ENCODE peak calls at places on chromosomes 2 and 18, in seven cellular contexts. S is dorsolateral prefrontal cortex, A is heart left ventricle, D is GM10248, Y is psoas muscle, V is Calu3, B is GM13977. Z is an unnamed sample.

GRCh38 chr18:55286257-55286825 is 301.7 kb downstream of the TCF4 start:
- DNase-seq in S (no peak), A (no peak), D (no peak), Y (no peak), V (no peak), B (no peak), Z (no peak)

GRCh38 chr18:42471886-42472285 is 516.9 kb downstream of the PIK3C3 start:
- DNase-seq in S (no peak), A (no peak), D (no peak), Y (no peak), V (no peak), B (no peak), Z (no peak)

GRCh38 chr2:5748941-5749731 is 57.0 kb downstream of the SOX11 start:
- DNase-seq in S (no peak), A (peak), D (no peak), Y (no peak), V (no peak), B (no peak), Z (no peak)

GRCh38 chr2:233419626-233420431 is 65.5 kb downstream of the DGKD start:
- DNase-seq in S (no peak), A (no peak), D (peak), Y (no peak), V (no peak), B (no peak), Z (peak)

GRCh38 chr18:56741685-56742084 is 90.5 kb downstream of the WDR7 start:
- DNase-seq in S (no peak), A (no peak), D (no peak), Y (no peak), V (no peak), B (no peak), Z (no peak)

GRCh38 chr2:60581461-60582282 is 28.2 kb upstream of the BCL11A start:
- DNase-seq in S (peak), A (peak), D (peak), Y (peak), V (peak), B (peak), Z (peak)

GRCh38 chr2:237819231-237819630 is 20.7 kb downstream of the RBM44 start:
- DNase-seq in S (no peak), A (no peak), D (no peak), Y (no peak), V (no peak), B (no peak), Z (no peak)

GRCh38 chr2:55759271-55759921 is 65.8 kb upstream of the PNPT1 start:
- DNase-seq in S (no peak), A (no peak), D (no peak), Y (no peak), V (no peak), B (no peak), Z (no peak)

GRCh38 chr2:2269426-2269825 is 61.6 kb downstream of the MYT1L start:
- DNase-seq in S (no peak), A (no peak), D (no peak), Y (no peak), V (no peak), B (no peak), Z (no peak)

GRCh38 chr2:191385416-191386160 is 140.4 kb downstream of the MYO1B start:
- DNase-seq in S (no peak), A (no peak), D (no peak), Y (no peak), V (no peak), B (no peak), Z (no peak)

GRCh38 chr2:136122654-136123053 is 4.7 kb upstream of the CXCR4 start:
- DNase-seq in S (no peak), A (no peak), D (no peak), Y (no peak), V (no peak), B (no peak), Z (no peak)

GRCh38 chr2:182586426-182586825 is 129.6 kb upstream of the DNAJC10 start:
- DNase-seq in S (no peak), A (no peak), D (peak), Y (no peak), V (no peak), B (peak), Z (no peak)

GRCh38 chr2:138421971-138422335 is 79.6 kb upstream of the SPOPL start:
- DNase-seq in S (no peak), A (no peak), D (no peak), Y (no peak), V (peak), B (no peak), Z (no peak)

GRCh38 chr2:158753561-158754302 is 41.4 kb upstream of the DAPL1 start:
- DNase-seq in S (no peak), A (no peak), D (peak), Y (no peak), V (peak), B (peak), Z (peak)

GRCh38 chr2:10353931-10354330 is 51.2 kb downstream of the HPCAL1 start:
- DNase-seq in S (no peak), A (no peak), D (no peak), Y (no peak), V (no peak), B (no peak), Z (no peak)

GRCh38 chr2:23624378-23624777 is 239.4 kb downstream of the KLHL29 start:
- DNase-seq in S (no peak), A (no peak), D (no peak), Y (no peak), V (peak), B (peak), Z (no peak)

GRCh38 chr2:46988733-46989481 is 73.3 kb upstream of the MCFD2 start:
- DNase-seq in S (peak), A (peak), D (no peak), Y (peak), V (no peak), B (no peak), Z (no peak)

GRCh38 chr18:69444221-69444620 is 43.5 kb downstream of the DOK6 start:
- DNase-seq in S (no peak), A (no peak), D (no peak), Y (no peak), V (no peak), B (no peak), Z (no peak)

GRCh38 chr2:203149194-203149593 is 89.6 kb upstream of the CYP20A1 start:
- DNase-seq in S (no peak), A (no peak), D (no peak), Y (no peak), V (no peak), B (no peak), Z (no peak)

GRCh38 chr2:106798826-106799552 is 87.0 kb downstream of the ST6GAL2 start:
- DNase-seq in S (no peak), A (no peak), D (no peak), Y (no peak), V (no peak), B (no peak), Z (no peak)

GRCh38 chr2:85769236-85769986 is 15.6 kb downstream of the ATOH8 start:
- DNase-seq in S (no peak), A (no peak), D (no peak), Y (peak), V (peak), B (peak), Z (no peak)

GRCh38 chr2:37471104-37471503 is 126.7 kb downstream of the QPCT start:
- DNase-seq in S (no peak), A (no peak), D (no peak), Y (no peak), V (no peak), B (no peak), Z (no peak)

GRCh38 chr2:198314559-198315153 is 510.3 kb downstream of the PLCL1 start:
- DNase-seq in S (no peak), A (no peak), D (no peak), Y (no peak), V (peak), B (no peak), Z (no peak)

GRCh38 chr2:152200562-152201465 is 25.3 kb upstream of the STAM2 start:
- DNase-seq in S (peak), A (peak), D (no peak), Y (peak), V (peak), B (no peak), Z (no peak)

GRCh38 chr18:77124452-77124922 is 8.1 kb downstream of the MBP start:
- DNase-seq in S (no peak), A (no peak), D (peak), Y (peak), V (peak), B (peak), Z (peak)

GRCh38 chr2:188114014-188114413 is 177.7 kb upstream of the GULP1 start:
- DNase-seq in S (no peak), A (no peak), D (no peak), Y (no peak), V (no peak), B (no peak), Z (no peak)

GRCh38 chr18:22210331-22210754 is 41.0 kb downstream of the GATA6 start:
- DNase-seq in S (no peak), A (no peak), D (no peak), Y (no peak), V (peak), B (no peak), Z (no peak)

GRCh38 chr2:124877065-124877671 is 852.1 kb downstream of the CNTNAP5 start:
- DNase-seq in S (no peak), A (no peak), D (no peak), Y (no peak), V (no peak), B (no peak), Z (no peak)

GRCh38 chr2:46885376-46885775 is 30.2 kb downstream of the MCFD2 start:
- DNase-seq in S (no peak), A (no peak), D (no peak), Y (no peak), V (no peak), B (no peak), Z (no peak)

GRCh38 chr2:68465081-68465916 is 1.8 kb downstream of the FBXO48 start:
- DNase-seq in S (no peak), A (no peak), D (no peak), Y (no peak), V (no peak), B (no peak), Z (no peak)

GRCh38 chr2:26636935-26637334 is 4.2 kb downstream of the CIB4 start:
- DNase-seq in S (no peak), A (no peak), D (no peak), Y (no peak), V (no peak), B (no peak), Z (no peak)

GRCh38 chr18:45156941-45157340 is 458.3 kb upstream of the SLC14A2 start:
- DNase-seq in S (no peak), A (no peak), D (no peak), Y (no peak), V (no peak), B (no peak), Z (no peak)

GRCh38 chr2:195898505-195898904 is 170.1 kb downstream of the DNAH7 start:
- DNase-seq in S (peak), A (peak), D (no peak), Y (no peak), V (no peak), B (no peak), Z (no peak)

GRCh38 chr18:49901862-49902340 is 88.6 kb upstream of the ACAA2 start:
- DNase-seq in S (no peak), A (no peak), D (no peak), Y (no peak), V (no peak), B (no peak), Z (no peak)

GRCh38 chr2:195871326-195871725 is 197.3 kb downstream of the DNAH7 start:
- DNase-seq in S (no peak), A (no peak), D (no peak), Y (no peak), V (no peak), B (no peak), Z (no peak)

GRCh38 chr2:96342085-96342484 is 6.5 kb downstream of the NCAPH start:
- DNase-seq in S (no peak), A (no peak), D (no peak), Y (no peak), V (peak), B (no peak), Z (no peak)

GRCh38 chr2:176188969-176189665 is 649 bp downstream of the HOXD1 start:
- DNase-seq in S (no peak), A (no peak), D (no peak), Y (no peak), V (no peak), B (peak), Z (peak)

GRCh38 chr18:13725566-13726227 is 661 bp downstream of the FAM210A start:
- DNase-seq in S (no peak), A (no peak), D (peak), Y (no peak), V (no peak), B (no peak), Z (peak)

GRCh38 chr18:35415511-35416427 is 38.6 kb upstream of the ZNF396 start:
- DNase-seq in S (no peak), A (no peak), D (no peak), Y (no peak), V (no peak), B (no peak), Z (no peak)

GRCh38 chr2:98148968-98149697 is 62.2 kb downstream of the VWA3B start:
- DNase-seq in S (no peak), A (no peak), D (no peak), Y (no peak), V (peak), B (no peak), Z (no peak)

DNA sequence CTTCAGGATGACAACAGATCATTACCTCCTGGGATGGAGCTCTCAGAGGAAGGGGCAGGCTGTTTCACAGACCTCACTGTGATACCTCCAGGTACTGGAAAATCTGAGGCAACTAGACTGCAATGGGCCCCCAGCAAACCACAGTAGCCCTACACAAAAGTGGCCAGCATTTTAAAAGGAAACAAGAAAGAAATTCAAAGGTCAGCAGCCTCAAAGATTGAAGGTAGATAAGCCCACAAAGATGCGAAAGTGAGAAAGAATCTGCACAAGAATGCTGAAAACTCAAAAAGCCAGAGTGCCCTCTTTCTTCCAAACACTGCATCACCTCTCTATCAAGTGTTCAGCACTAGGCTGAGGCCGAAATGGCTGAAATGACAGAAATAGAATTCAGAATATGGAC is 499.5 kb upstream of the CHAC2 start:
- DNase-seq in S (no peak), A (no peak), D (no peak), Y (no peak), V (no peak), B (no peak), Z (no peak)
- TF ChIP-seq CTCF in S (no peak), A (no peak), D (no peak), Y (no peak), V (no peak), B (no peak), Z (no peak)

GRCh38 chr2:200397785-200398184 is 91.3 kb downstream of the SPATS2L start:
- DNase-seq in S (no peak), A (no peak), D (no peak), Y (no peak), V (no peak), B (no peak), Z (no peak)
- TF ChIP-seq CTCF in S (no peak), A (no peak), D (no peak), Y (no peak), V (no peak), B (no peak), Z (no peak)

DNA sequence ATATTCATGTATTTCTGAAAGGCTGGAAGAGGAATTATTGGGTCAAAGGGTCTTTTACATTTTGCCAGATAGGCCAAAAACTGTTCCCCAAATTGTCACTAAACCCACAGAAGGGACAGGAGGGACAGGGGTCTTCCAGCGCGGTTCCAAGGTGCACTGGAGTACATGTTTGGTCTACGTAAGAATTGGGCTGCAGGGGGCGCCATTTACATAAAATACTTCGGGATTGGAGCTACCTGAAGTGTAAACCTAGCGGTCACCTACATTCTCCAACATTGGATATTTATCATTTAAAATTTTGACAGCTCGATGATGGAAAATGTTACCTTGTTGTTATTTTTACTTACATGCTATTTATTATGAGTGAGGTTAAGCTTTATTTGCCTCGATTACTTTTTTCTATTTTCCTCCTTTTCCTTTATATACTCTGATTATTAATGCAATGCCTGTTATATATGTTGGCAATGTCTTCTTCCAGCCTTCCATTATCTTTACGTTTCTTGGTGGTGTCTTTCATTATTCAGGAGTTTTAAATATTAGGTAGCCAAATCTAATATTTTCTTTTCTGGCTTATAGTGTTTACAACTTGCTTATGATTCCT is 43.0 kb upstream of the RAB6C start:
- DNase-seq in S (no peak), A (no peak), D (peak), Y (no peak), V (no peak), B (peak), Z (no peak)
- TF ChIP-seq CTCF in S (peak), A (peak), D (no peak), Y (peak), V (no peak), B (peak), Z (peak)

DNA sequence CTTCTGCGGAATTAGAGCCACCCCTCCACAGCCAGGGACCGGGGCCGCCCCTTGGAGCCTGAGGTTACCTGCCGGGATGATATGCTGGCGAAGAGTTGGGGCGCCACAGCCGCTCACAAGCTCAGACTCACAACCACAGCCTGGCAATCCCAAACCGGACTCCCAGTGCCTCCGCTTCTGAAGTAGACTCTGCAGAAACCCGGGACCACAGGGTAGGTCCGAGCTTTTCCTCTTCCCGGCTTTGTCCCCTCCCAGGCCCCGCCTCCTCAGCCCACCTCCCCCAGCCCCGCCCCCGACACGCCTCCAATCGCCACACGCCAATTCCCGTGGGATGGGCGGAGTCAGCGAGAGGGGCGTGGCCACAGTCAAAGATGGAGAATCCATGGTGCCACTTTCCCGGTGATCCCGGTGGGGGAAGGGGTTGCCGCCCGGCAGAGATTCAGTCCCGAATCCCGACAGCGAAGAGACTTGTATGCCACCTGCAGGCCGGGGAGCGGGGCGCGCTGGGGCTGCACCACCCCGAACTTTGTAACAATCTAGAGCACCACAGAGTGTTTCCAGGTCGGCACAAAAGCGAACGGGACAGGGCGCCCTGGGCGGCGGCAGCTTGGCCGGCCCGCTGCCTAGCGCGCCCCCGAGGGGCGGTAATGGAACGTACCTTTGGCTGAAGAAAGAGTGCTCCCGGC is at the start of gene IDH1:
- DNase-seq in S (peak), A (peak), D (peak), Y (peak), V (peak), B (peak), Z (peak)
- TF ChIP-seq CTCF in S (peak), A (no peak), D (peak), Y (no peak), V (peak), B (peak), Z (peak)

GRCh38 chr18:63244585-63244984 is 75.0 kb downstream of the BCL2 start:
- DNase-seq in S (no peak), A (no peak), D (no peak), Y (no peak), V (no peak), B (no peak), Z (no peak)
- TF ChIP-seq CTCF in S (no peak), A (no peak), D (no peak), Y (no peak), V (no peak), B (no peak), Z (no peak)